ENCODE peak calls at places on chromosomes 16 and 17, in six cellular contexts. V is neuronal stem cell; X is cardiac fibroblast; U is activated CD8-positive, alpha-beta memory T cell treated with anti-CD3 and anti-CD28 coated beads for 1 hour; A is activated CD4-positive, CD25-positive, alpha-beta regulatory T cell; H is neural crest cell. K is an unnamed sample.

GRCh38 chr16:28157768-28158535 is 53.8 kb downstream of the XPO6 start:
- DNase-seq in A (no peak), U (no peak), V (no peak), X (peak), H (no peak), K (no peak)

GRCh38 chr17:28478940-28479615 is 5.6 kb downstream of the SLC13A2 start:
- DNase-seq in A (no peak), U (no peak), V (no peak), X (no peak), H (no peak), K (no peak)

GRCh38 chr16:66474750-66475199 is 47.7 kb downstream of the BEAN1 start:
- DNase-seq in V (no peak), A (peak), U (peak), X (no peak), H (no peak), K (peak)

GRCh38 chr16:3623642-3624041 is 12.2 kb upstream of the SLX4 start:
- DNase-seq in X (no peak), U (no peak), V (no peak), A (no peak), H (no peak), K (no peak)

GRCh38 chr17:67520916-67521772 is 144.1 kb downstream of the PITPNC1 start:
- DNase-seq in V (no peak), A (no peak), X (no peak), U (no peak), H (no peak), K (no peak)

GRCh38 chr17:8250101-8250500 is 1.0 kb downstream of the PFAS start:
- DNase-seq in V (no peak), A (no peak), U (no peak), H (no peak), X (no peak), K (no peak)

GRCh38 chr16:78809535-78809934 is 710.1 kb downstream of the WWOX start:
- DNase-seq in X (no peak), V (no peak), A (no peak), H (no peak), U (no peak), K (no peak)

GRCh38 chr17:57086069-57086930 is 1.3 kb downstream of the AKAP1 start:
- DNase-seq in A (no peak), X (no peak), U (peak), V (peak), H (peak), K (peak)

GRCh38 chr17:74919440-74920305 is 3.4 kb downstream of the USH1G start:
- DNase-seq in X (peak), V (no peak), U (no peak), A (no peak), H (no peak), K (no peak)

GRCh38 chr16:69100046-69100765 is 5.2 kb upstream of the HAS3 start:
- DNase-seq in H (no peak), A (no peak), X (no peak), U (no peak), V (no peak), K (no peak)

GRCh38 chr16:23670137-23670776 is 8.4 kb upstream of the PLK1 start:
- DNase-seq in X (peak), U (no peak), H (no peak), A (no peak), V (no peak), K (peak)

GRCh38 chr16:85329999-85330693 is 217.9 kb upstream of the CIBAR2 start:
- DNase-seq in A (no peak), X (no peak), U (no peak), V (peak), H (no peak), K (no peak)

GRCh38 chr17:55717898-55718735 is 4.5 kb downstream of the TMEM100 start:
- DNase-seq in V (peak), H (peak), U (peak), A (peak), X (peak), K (peak)

GRCh38 chr17:79956853-79957252 is 78.8 kb downstream of the TBC1D16 start:
- DNase-seq in V (no peak), H (no peak), A (no peak), X (no peak), U (no peak), K (no peak)

GRCh38 chr16:86565644-86566511 is 751 bp upstream of the FOXC2 start:
- DNase-seq in U (no peak), H (no peak), A (no peak), V (no peak), X (no peak), K (no peak)

GRCh38 chr17:17672453-17673368 is 8.5 kb upstream of the RAI1 start:
- DNase-seq in X (no peak), V (no peak), A (no peak), H (no peak), U (no peak), K (peak)

GRCh38 chr17:83101805-83102480 is 22.5 kb downstream of the METRNL start:
- DNase-seq in V (no peak), H (no peak), U (no peak), X (no peak), A (no peak), K (peak)

GRCh38 chr17:50346313-50347086 is 574 bp downstream of the XYLT2 start:
- DNase-seq in A (peak), H (peak), V (no peak), X (no peak), U (peak), K (no peak)

GRCh38 chr16:1770328-1771071 is 843 bp downstream of the NME3 start:
- DNase-seq in H (no peak), V (peak), U (no peak), A (no peak), X (peak), K (no peak)

GRCh38 chr17:74585711-74586110 is 6.4 kb downstream of the CD300LD start:
- DNase-seq in A (no peak), X (no peak), V (no peak), H (no peak), U (no peak), K (no peak)

GRCh38 chr16:67174706-67175231 is 4.4 kb downstream of the NOL3 start:
- DNase-seq in V (no peak), A (no peak), H (no peak), X (no peak), U (no peak), K (no peak)